ENCODE peak calls at places on chromosomes 12 and 14, in ten cellular contexts. D, F, T, W, I, Z, N, E, R and O are unnamed samples. For H3K4me1, the result is how much of the 10 kb centered on the place peaks cover.

GRCh38 chr12:15669256-15669948 is 119.8 kb downstream of the EPS8 start:
- DNase-seq in D (no peak), F (no peak), T (no peak), W (no peak), I (no peak), Z (no peak), N (no peak), E (no peak), R (peak), O (no peak)

GRCh38 chr14:77098470-77099353 is 654 bp downstream of the CIPC start:
- DNase-seq in D (peak), F (peak), T (no peak), W (peak), I (peak), Z (peak), N (peak), E (peak), R (no peak), O (peak)

GRCh38 chr12:115891551-115891950 is 385.9 kb downstream of the MED13L start:
- DNase-seq in D (no peak), F (no peak), T (no peak), W (no peak), I (no peak), Z (peak), N (no peak), E (no peak), R (no peak), O (no peak)

GRCh38 chr14:32330356-32331226 is 1.5 kb downstream of the AKAP6 start:
- DNase-seq in D (no peak), F (no peak), T (no peak), W (no peak), I (no peak), Z (peak), N (peak), E (no peak), R (no peak), O (no peak)

GRCh38 chr12:98352218-98352811 is 163.1 kb upstream of the TMPO start:
- DNase-seq in D (no peak), F (no peak), T (peak), W (peak), I (no peak), Z (no peak), N (no peak), E (no peak), R (peak), O (no peak)

GRCh38 chr14:57576498-57576897 is 82.8 kb upstream of the CCDC198 start:
- DNase-seq in D (no peak), F (no peak), T (no peak), W (no peak), I (no peak), Z (no peak), N (no peak), E (no peak), R (no peak), O (no peak)

GRCh38 chr12:9940370-9940769 is 8.2 kb upstream of the CLEC2A start:
- DNase-seq in D (no peak), F (no peak), T (no peak), W (peak), I (no peak), Z (peak), N (peak), E (no peak), R (peak), O (no peak)

GRCh38 chr14:31009836-31010618 is 15.4 kb upstream of the AP4S1 start:
- DNase-seq in D (no peak), F (no peak), T (no peak), W (no peak), I (no peak), Z (no peak), N (no peak), E (no peak), R (no peak), O (no peak)

GRCh38 chr12:117850048-117850447 is 118.7 kb downstream of the KSR2 start:
- DNase-seq in D (peak), F (no peak), T (peak), W (peak), I (no peak), Z (peak), N (peak), E (no peak), R (peak), O (peak)

GRCh38 chr12:110355080-110355479 is 48.4 kb downstream of the ANAPC7 start:
- DNase-seq in D (no peak), F (no peak), T (peak), W (peak), I (peak), Z (peak), N (peak), E (no peak), R (no peak), O (no peak)

GRCh38 chr12:80041691-80042090 is 57.6 kb upstream of the OTOGL start:
- DNase-seq in D (no peak), F (no peak), T (no peak), W (peak), I (no peak), Z (no peak), N (no peak), E (no peak), R (peak), O (no peak)

GRCh38 chr14:100872241-100872640 is 31.3 kb downstream of the RTL1 start:
- DNase-seq in D (no peak), F (no peak), T (no peak), W (no peak), I (no peak), Z (no peak), N (no peak), E (no peak), R (no peak), O (peak)

GRCh38 chr14:61538464-61539022 is 156.8 kb upstream of the HIF1A start:
- DNase-seq in D (no peak), F (no peak), T (no peak), W (no peak), I (no peak), Z (no peak), N (no peak), E (no peak), R (no peak), O (no peak)

GRCh38 chr12:58741226-58741625 is 179.1 kb downstream of the LRIG3 start:
- DNase-seq in D (no peak), F (no peak), T (no peak), W (no peak), I (no peak), Z (no peak), N (no peak), E (no peak), R (no peak), O (no peak)

GRCh38 chr12:75853621-75854020 is 178.0 kb downstream of the PHLDA1 start:
- DNase-seq in D (no peak), F (no peak), T (no peak), W (no peak), I (no peak), Z (peak), N (no peak), E (no peak), R (peak), O (no peak)

GRCh38 chr12:117714203-117714602 is 254.6 kb downstream of the KSR2 start:
- DNase-seq in D (no peak), F (no peak), T (no peak), W (no peak), I (no peak), Z (no peak), N (no peak), E (no peak), R (no peak), O (no peak)

GRCh38 chr12:34347367-34347766 is 325.1 kb downstream of the ALG10 start:
- DNase-seq in D (no peak), F (no peak), T (no peak), W (peak), I (no peak), Z (no peak), N (no peak), E (no peak), R (no peak), O (no peak)

GRCh38 chr12:123958462-123958861 is 14.2 kb downstream of the CCDC92 start:
- DNase-seq in D (no peak), F (no peak), T (no peak), W (no peak), I (no peak), Z (no peak), N (peak), E (no peak), R (no peak), O (no peak)

GRCh38 chr12:65533177-65533883 is 254.8 kb downstream of the MSRB3 start:
- DNase-seq in D (no peak), F (no peak), T (peak), W (peak), I (peak), Z (no peak), N (no peak), E (no peak), R (peak), O (no peak)

GRCh38 chr14:70032016-70032415 is 152.8 kb downstream of the SMOC1 start:
- DNase-seq in D (no peak), F (no peak), T (no peak), W (no peak), I (no peak), Z (no peak), N (no peak), E (no peak), R (no peak), O (no peak)

GRCh38 chr12:34604631-34605509 is 582.6 kb downstream of the ALG10 start:
- DNase-seq in D (no peak), F (no peak), T (no peak), W (no peak), I (no peak), Z (no peak), N (no peak), E (peak), R (no peak), O (peak)

GRCh38 chr12:123712780-123713319 is 697 bp downstream of the ATP6V0A2 start:
- DNase-seq in D (no peak), F (no peak), T (no peak), W (no peak), I (no peak), Z (no peak), N (peak), E (no peak), R (no peak), O (peak)

GRCh38 chr14:34536951-34537676 is 2.4 kb downstream of the EAPP start:
- DNase-seq in D (no peak), F (no peak), T (no peak), W (no peak), I (no peak), Z (no peak), N (no peak), E (no peak), R (no peak), O (peak)

GRCh38 chr12:131279281-131279921 is 325.7 kb downstream of the ADGRD1 start:
- DNase-seq in D (peak), F (no peak), T (no peak), W (no peak), I (no peak), Z (no peak), N (no peak), E (peak), R (no peak), O (peak)

GRCh38 chr14:95293474-95293873 is 26.2 kb downstream of the CLMN start:
- DNase-seq in D (no peak), F (no peak), T (no peak), W (no peak), I (no peak), Z (no peak), N (no peak), E (no peak), R (no peak), O (no peak)

GRCh38 chr12:96219700-96220206 is 25.6 kb downstream of the ELK3 start:
- DNase-seq in D (no peak), F (no peak), T (peak), W (peak), I (no peak), Z (peak), N (no peak), E (no peak), R (peak), O (peak)

GRCh38 chr14:94390372-94391086 is 2.1 kb upstream of the SERPINA1 start:
- DNase-seq in D (peak), F (no peak), T (no peak), W (peak), I (no peak), Z (no peak), N (no peak), E (peak), R (no peak), O (peak)

GRCh38 chr14:23579739-23580138 is 1.1 kb upstream of the JPH4 start:
- DNase-seq in D (no peak), F (no peak), T (no peak), W (no peak), I (no peak), Z (no peak), N (no peak), E (no peak), R (no peak), O (no peak)

GRCh38 chr12:25546318-25546717 is 6.8 kb downstream of the LMNTD1 start:
- DNase-seq in D (no peak), F (no peak), T (no peak), W (no peak), I (no peak), Z (no peak), N (no peak), E (no peak), R (no peak), O (no peak)

GRCh38 chr14:67883717-67884116 is 64.1 kb downstream of the RAD51B start:
- DNase-seq in D (no peak), F (no peak), T (no peak), W (peak), I (no peak), Z (no peak), N (no peak), E (no peak), R (peak), O (no peak)

GRCh38 chr12:92735131-92735721 is 32.4 kb downstream of the PLEKHG7 start:
- DNase-seq in D (no peak), F (no peak), T (no peak), W (peak), I (no peak), Z (no peak), N (no peak), E (no peak), R (peak), O (no peak)

GRCh38 chr12:46958599-46959290 is 120.7 kb upstream of the PCED1B start:
- DNase-seq in D (no peak), F (no peak), T (no peak), W (no peak), I (no peak), Z (no peak), N (no peak), E (no peak), R (no peak), O (no peak)
- H3K4me3 ChIP-seq in D (no peak), F (no peak), T (no peak), W (peak), I (no peak), Z (no peak), N (no peak), E (no peak), R (no peak), O (no peak)

GRCh38 chr14:52349731-52350130 is 35.6 kb downstream of the PTGER2 start:
- DNase-seq in D (no peak), F (no peak), T (no peak), W (no peak), I (no peak), Z (no peak), N (no peak), E (no peak), R (no peak), O (no peak)

GRCh38 chr14:52352546-52352945 is 38.4 kb downstream of the PTGER2 start:
- DNase-seq in D (no peak), F (no peak), T (no peak), W (no peak), I (peak), Z (no peak), N (no peak), E (no peak), R (peak), O (no peak)

GRCh38 chr14:52350445-52350844 is 36.3 kb downstream of the PTGER2 start:
- DNase-seq in D (no peak), F (no peak), T (no peak), W (no peak), I (no peak), Z (no peak), N (no peak), E (no peak), R (no peak), O (no peak)

GRCh38 chr14:52351561-52352491 is 37.7 kb downstream of the PTGER2 start:
- DNase-seq in D (no peak), F (no peak), T (no peak), W (peak), I (peak), Z (no peak), N (no peak), E (no peak), R (peak), O (peak)

DNA sequence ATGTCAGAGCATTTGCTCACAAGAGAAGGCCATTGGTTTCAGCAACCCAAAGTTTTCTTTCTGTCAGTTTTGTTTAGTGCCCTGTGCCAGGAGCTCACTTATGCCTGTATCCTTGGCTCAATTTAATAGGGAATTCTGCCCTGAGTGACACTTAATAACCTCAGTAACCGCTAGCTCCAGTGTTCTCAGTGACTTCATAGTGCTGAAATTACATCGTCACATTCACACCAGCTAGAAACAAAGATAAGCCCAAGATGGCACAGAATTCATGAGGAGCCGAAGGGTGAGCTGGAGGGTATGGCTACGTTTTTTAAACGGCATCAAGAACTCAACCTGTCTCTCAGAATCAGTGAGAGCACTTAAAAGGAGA is 37.1 kb downstream of the PTGER2 start:
- DNase-seq in D (no peak), F (no peak), T (no peak), W (no peak), I (no peak), Z (no peak), N (peak), E (no peak), R (peak), O (no peak)
- H3K4me1 ChIP-seq in D (under half), F (under half), T (under half), W (half or more), I (half or more), Z (under half), N (under half), E (under half), R (under half), O (under half)

DNA sequence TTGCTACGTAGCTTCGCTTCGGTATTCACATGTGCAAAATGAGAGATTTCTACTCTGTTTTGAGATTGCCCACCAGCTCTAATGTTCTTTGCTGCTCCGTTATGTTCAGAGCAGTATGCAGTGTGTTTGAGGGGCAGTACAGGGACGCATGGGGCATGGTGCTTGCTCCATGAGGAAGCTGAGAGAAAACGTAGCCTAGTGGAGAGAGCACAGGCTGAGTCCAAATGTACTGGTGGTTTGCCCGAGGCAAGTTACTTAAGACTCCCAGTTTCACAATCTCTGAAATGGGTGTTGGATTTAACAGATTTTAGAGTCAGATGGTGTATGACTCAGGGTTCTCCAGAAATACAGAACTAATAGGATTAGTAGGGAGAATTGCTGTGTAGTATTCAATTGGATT is 310.5 kb downstream of the ETNK1 start:
- DNase-seq in D (no peak), F (no peak), T (no peak), W (no peak), I (no peak), Z (no peak), N (no peak), E (no peak), R (peak), O (no peak)
- H3K4me3 ChIP-seq in D (no peak), F (peak), T (no peak), W (no peak), I (no peak), Z (no peak), N (no peak), E (no peak), R (peak), O (no peak)

GRCh38 chr12:20493924-20494323 is 125.6 kb downstream of the PDE3A start:
- DNase-seq in D (no peak), F (no peak), T (no peak), W (peak), I (no peak), Z (no peak), N (no peak), E (no peak), R (peak), O (no peak)
- H3K4me1 ChIP-seq in D (under half), F (half or more), T (under half), W (under half), I (under half), Z (under half), N (under half), E (under half), R (under half), O (under half)

GRCh38 chr12:46918631-46919030 is 92.8 kb upstream of the SLC38A4 start:
- DNase-seq in D (no peak), F (no peak), T (no peak), W (no peak), I (no peak), Z (no peak), N (no peak), E (no peak), R (no peak), O (no peak)
- H3K4me3 ChIP-seq in D (no peak), F (no peak), T (no peak), W (no peak), I (no peak), Z (no peak), N (no peak), E (no peak), R (no peak), O (no peak)

DNA sequence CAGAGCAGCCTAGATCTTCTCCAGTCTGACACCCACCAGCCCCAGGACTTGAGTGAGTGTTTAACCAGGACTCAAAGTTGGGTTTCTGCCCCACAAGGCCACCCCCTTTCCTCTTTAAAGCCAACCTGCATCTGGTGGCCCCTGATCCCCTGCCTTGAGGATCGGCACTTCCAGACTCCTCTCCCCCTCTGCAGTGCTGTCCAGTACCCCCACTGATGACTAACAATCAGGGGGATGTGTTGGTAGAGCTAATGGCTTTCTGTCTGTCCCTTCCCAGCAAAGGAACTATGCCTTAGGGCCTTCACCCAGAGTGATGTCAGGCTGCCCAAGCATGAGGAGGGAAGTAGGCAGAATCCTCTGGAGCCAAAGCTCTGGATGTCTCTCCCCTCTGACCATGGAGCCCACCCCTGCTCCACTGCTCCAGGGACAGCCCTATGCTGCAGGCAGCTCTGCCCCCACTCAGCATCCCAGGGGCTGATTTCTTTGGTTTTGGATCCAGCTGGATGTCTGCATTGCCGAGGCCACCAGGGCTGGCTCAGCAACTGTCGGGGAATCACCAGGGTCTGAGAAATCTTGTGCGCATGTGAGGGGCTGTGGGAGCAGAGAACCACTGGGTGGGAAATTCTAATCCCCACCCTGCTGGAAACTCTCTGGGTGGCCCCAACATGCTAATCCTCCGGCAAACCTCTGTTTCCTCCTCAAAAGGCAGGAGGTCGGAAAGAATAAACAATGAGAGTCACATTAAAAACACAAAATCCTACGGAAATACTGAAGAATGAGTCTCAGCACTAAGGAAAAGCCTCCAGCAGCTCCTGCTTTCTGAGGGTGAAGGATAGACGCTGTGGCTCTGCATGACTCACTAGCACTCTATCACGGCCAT is 42.9 kb downstream of the DAD1 start:
- DNase-seq in D (no peak), F (no peak), T (no peak), W (peak), I (no peak), Z (peak), N (no peak), E (peak), R (peak), O (peak)
- H3K4me1 ChIP-seq in D (under half), F (under half), T (under half), W (under half), I (under half), Z (under half), N (under half), E (under half), R (under half), O (under half)

DNA sequence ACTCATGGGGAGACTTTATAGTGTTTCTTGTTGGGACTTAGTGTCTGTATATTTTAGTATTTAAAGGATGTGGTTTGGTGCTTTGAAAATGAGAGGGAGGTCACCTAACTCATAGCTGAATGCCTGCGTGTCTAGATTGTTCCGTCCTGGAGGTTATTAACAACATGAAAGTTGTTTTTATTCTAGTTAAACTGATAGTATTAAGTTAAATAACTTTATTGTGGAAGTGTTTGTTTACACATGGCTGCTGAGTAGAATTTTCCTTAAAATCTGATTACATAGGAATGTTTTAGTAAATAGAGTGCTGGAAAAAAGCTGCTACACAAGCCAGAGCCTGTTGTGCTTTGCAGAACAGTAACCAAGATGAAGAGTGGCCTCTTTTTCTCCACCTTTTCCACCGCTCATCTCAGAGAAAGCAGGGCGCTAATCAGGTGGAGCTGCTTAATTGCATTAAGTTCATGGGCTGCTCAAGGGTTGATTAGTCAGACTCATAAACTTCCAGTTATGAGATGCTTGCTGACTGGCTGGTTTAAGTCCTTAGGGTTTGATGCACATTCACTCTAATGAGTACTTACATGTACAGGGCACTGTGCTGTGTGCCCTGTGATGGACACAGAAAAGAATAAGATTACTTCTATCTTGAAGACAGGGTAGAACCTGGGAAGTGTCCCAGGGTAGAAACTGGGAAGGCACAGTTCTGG is 62.7 kb downstream of the FBXO34 start:
- DNase-seq in D (no peak), F (no peak), T (no peak), W (peak), I (no peak), Z (no peak), N (no peak), E (no peak), R (peak), O (no peak)
- H3K4me3 ChIP-seq in D (no peak), F (no peak), T (no peak), W (no peak), I (no peak), Z (no peak), N (no peak), E (no peak), R (no peak), O (no peak)